ENCODE peak calls at places on chromosomes 13 and 19, in seven cellular contexts. V is colonic mucosa; I is stomach; R is CD4-positive, alpha-beta memory T cell; P is activated CD4-positive, alpha-beta T cell treated with anti-CD3 and anti-CD28 coated beads, Interleukin-2, amount 50 U/mL, for 24 hours; Z is activated T-cell treated with anti-CD3 and anti-CD28 coated beads, Interleukin-2, amount 50 U/mL, for 72 hours; D is Peyer's patch. Q is an unnamed sample.

GRCh38 chr13:45615501-45616101 is at the start of gene ERICH6B:
- DNase-seq in V (no peak), I (no peak), R (no peak), P (no peak), Z (no peak), D (no peak), Q (no peak)

GRCh38 chr19:48551437-48552302 is at the start of gene SULT2B1:
- DNase-seq in V (peak), I (peak), R (no peak), P (no peak), Z (no peak), D (peak), Q (peak)

GRCh38 chr13:110361365-110361911 is 54.4 kb downstream of the COL4A2 start:
- DNase-seq in V (no peak), I (no peak), R (no peak), P (no peak), Z (no peak), D (no peak), Q (peak)

GRCh38 chr13:46489586-46490023 is 63.4 kb upstream of the LRCH1 start:
- DNase-seq in V (no peak), I (no peak), R (no peak), P (no peak), Z (no peak), D (no peak), Q (no peak)

GRCh38 chr13:50124536-50125305 is 109.5 kb downstream of the KCNRG start:
- DNase-seq in V (peak), I (peak), R (peak), P (peak), Z (peak), D (peak), Q (peak)

GRCh38 chr19:44644391-44645016 is 794 bp downstream of the PVR start:
- DNase-seq in V (peak), I (no peak), R (no peak), P (no peak), Z (peak), D (no peak), Q (peak)

GRCh38 chr13:61084983-61085382 is 330.7 kb downstream of the PCDH20 start:
- DNase-seq in V (no peak), I (no peak), R (no peak), P (no peak), Z (no peak), D (no peak), Q (no peak)

GRCh38 chr13:34013061-34013460 is 195.1 kb downstream of the RFC3 start:
- DNase-seq in V (no peak), I (no peak), R (no peak), P (no peak), Z (no peak), D (no peak), Q (no peak)

GRCh38 chr13:45875951-45876350 is 24.4 kb upstream of the SIAH3 start:
- DNase-seq in V (no peak), I (no peak), R (no peak), P (no peak), Z (no peak), D (no peak), Q (no peak)

GRCh38 chr13:109481046-109481445 is 305.3 kb downstream of the IRS2 start:
- DNase-seq in V (no peak), I (no peak), R (no peak), P (no peak), Z (no peak), D (no peak), Q (no peak)

GRCh38 chr19:41478875-41479756 is 36.2 kb downstream of the ERICH4 start:
- DNase-seq in V (no peak), I (no peak), R (no peak), P (no peak), Z (no peak), D (no peak), Q (no peak)

GRCh38 chr19:6772866-6773322 is 386 bp downstream of the VAV1 start:
- DNase-seq in V (no peak), I (no peak), R (no peak), P (no peak), Z (no peak), D (no peak), Q (no peak)

GRCh38 chr13:66210677-66211076 is 1019.5 kb downstream of the PCDH9 start:
- DNase-seq in V (no peak), I (no peak), R (no peak), P (no peak), Z (no peak), D (no peak), Q (no peak)

GRCh38 chr19:45160870-45161714 is at the start of gene NKPD1:
- DNase-seq in V (peak), I (peak), R (no peak), P (no peak), Z (no peak), D (no peak), Q (peak)

GRCh38 chr13:108214511-108215383 is 589 bp downstream of the LIG4 start:
- DNase-seq in V (peak), I (no peak), R (no peak), P (no peak), Z (no peak), D (peak), Q (no peak)

GRCh38 chr19:19657397-19657783 is 6.1 kb downstream of the ATP13A1 start:
- DNase-seq in V (no peak), I (no peak), R (no peak), P (no peak), Z (no peak), D (no peak), Q (no peak)

GRCh38 chr19:2333027-2333806 is 4.7 kb downstream of the SPPL2B start:
- DNase-seq in V (peak), I (peak), R (no peak), P (no peak), Z (no peak), D (no peak), Q (peak)

GRCh38 chr13:114148521-114148855 is 16.1 kb upstream of the RASA3 start:
- DNase-seq in V (peak), I (peak), R (peak), P (no peak), Z (peak), D (peak), Q (peak)

GRCh38 chr19:12112238-12112637 is 27.9 kb downstream of the ZNF20 start:
- DNase-seq in V (no peak), I (no peak), R (no peak), P (no peak), Z (no peak), D (no peak), Q (no peak)

GRCh38 chr19:29628661-29629385 is 22.7 kb downstream of the POP4 start:
- DNase-seq in V (no peak), I (no peak), R (no peak), P (no peak), Z (no peak), D (no peak), Q (no peak)

GRCh38 chr13:51397262-51397933 is 55.4 kb downstream of the INTS6 start:
- DNase-seq in V (no peak), I (no peak), R (no peak), P (no peak), Z (no peak), D (no peak), Q (peak)

GRCh38 chr13:45826741-45827140 is 24.8 kb downstream of the SIAH3 start:
- DNase-seq in V (no peak), I (no peak), R (no peak), P (no peak), Z (no peak), D (no peak), Q (no peak)

GRCh38 chr13:110475550-110476219 is 85.8 kb downstream of the RAB20 start:
- DNase-seq in V (no peak), I (no peak), R (no peak), P (no peak), Z (no peak), D (no peak), Q (no peak)

GRCh38 chr13:80454245-80454644 is 113.3 kb upstream of the SPRY2 start:
- DNase-seq in V (no peak), I (no peak), R (no peak), P (no peak), Z (no peak), D (no peak), Q (no peak)

GRCh38 chr19:1416014-1416841 is 8.8 kb downstream of the DAZAP1 start:
- DNase-seq in V (no peak), I (no peak), R (no peak), P (no peak), Z (no peak), D (no peak), Q (no peak)

GRCh38 chr19:49417090-49417489 is 6.2 kb downstream of the PTH2 start:
- DNase-seq in V (no peak), I (no peak), R (no peak), P (no peak), Z (no peak), D (no peak), Q (no peak)

GRCh38 chr13:51912091-51912490 is 50.3 kb downstream of the CCDC70 start:
- DNase-seq in V (no peak), I (peak), R (no peak), P (no peak), Z (no peak), D (no peak), Q (no peak)

GRCh38 chr19:16637535-16637934 is 9.5 kb upstream of the MED26 start:
- DNase-seq in V (no peak), I (no peak), R (no peak), P (no peak), Z (no peak), D (no peak), Q (no peak)

GRCh38 chr19:18419699-18420460 is 682 bp downstream of the SSBP4 start:
- DNase-seq in V (peak), I (no peak), R (peak), P (no peak), Z (peak), D (peak), Q (peak)

GRCh38 chr13:26052136-26052736 is 420 bp upstream of the SHISA2 start:
- DNase-seq in V (no peak), I (no peak), R (no peak), P (no peak), Z (no peak), D (no peak), Q (no peak)

GRCh38 chr19:40205760-40206159 is 12.4 kb downstream of the TTC9B start:
- DNase-seq in V (no peak), I (no peak), R (no peak), P (no peak), Z (no peak), D (no peak), Q (no peak)

GRCh38 chr19:15429825-15430467 is 11.2 kb upstream of the AKAP8L start:
- DNase-seq in V (no peak), I (no peak), R (no peak), P (no peak), Z (no peak), D (no peak), Q (no peak)

GRCh38 chr19:32464279-32464678 is 58.7 kb downstream of the DPY19L3 start:
- DNase-seq in V (no peak), I (no peak), R (no peak), P (no peak), Z (no peak), D (no peak), Q (no peak)

GRCh38 chr13:35768551-35768950 is 292.1 kb upstream of the MAB21L1 start:
- DNase-seq in V (no peak), I (no peak), R (no peak), P (no peak), Z (no peak), D (no peak), Q (no peak)

GRCh38 chr13:112894673-112895481 is 74.1 kb upstream of the MCF2L start:
- DNase-seq in V (no peak), I (no peak), R (no peak), P (no peak), Z (no peak), D (no peak), Q (no peak)

GRCh38 chr13:110339975-110340550 is 33.0 kb downstream of the COL4A2 start:
- DNase-seq in V (no peak), I (no peak), R (no peak), P (no peak), Z (no peak), D (no peak), Q (no peak)

GRCh38 chr13:20359335-20359734 is 127.2 kb upstream of the GJB6 start:
- DNase-seq in V (no peak), I (no peak), R (no peak), P (no peak), Z (peak), D (no peak), Q (no peak)

GRCh38 chr19:19600793-19601346 is 17.6 kb downstream of the PBX4 start:
- DNase-seq in V (no peak), I (no peak), R (no peak), P (no peak), Z (no peak), D (no peak), Q (no peak)

GRCh38 chr13:24006520-24007248 is 109.4 kb upstream of the C1QTNF9B start:
- DNase-seq in V (no peak), I (no peak), R (no peak), P (no peak), Z (no peak), D (no peak), Q (no peak)

GRCh38 chr13:25864116-25864515 is 187.7 kb downstream of the SHISA2 start:
- DNase-seq in V (no peak), I (no peak), R (no peak), P (no peak), Z (no peak), D (no peak), Q (no peak)